ENCODE peak calls at places on chromosome 21, in nine cellular contexts. Z, R, B, N, O, S, J, A and H are unnamed samples.

GRCh38 chr21:38956791-38957571 is 151.3 kb downstream of the ETS2 start:
- DNase-seq in N (no peak), B (peak), A (no peak), O (no peak), J (no peak), Z (no peak), R (no peak), S (no peak), H (no peak)

GRCh38 chr21:43754948-43755781 is 20.9 kb downstream of the CSTB start:
- DNase-seq in S (no peak), N (peak), J (no peak), A (no peak), B (no peak), R (no peak), Z (no peak), O (no peak), H (no peak)

GRCh38 chr21:33308586-33309490 is 15.9 kb upstream of the IFNAR1 start:
- DNase-seq in B (peak), R (peak), S (no peak), Z (peak), O (no peak), N (no peak), A (no peak), J (no peak), H (peak)

GRCh38 chr21:44052071-44052829 is 40.1 kb downstream of the TRAPPC10 start:
- DNase-seq in O (no peak), R (no peak), N (no peak), Z (no peak), S (no peak), J (no peak), A (no peak), B (no peak), H (no peak)

GRCh38 chr21:32257952-32258785 is 20.7 kb downstream of the MIS18A start:
- DNase-seq in O (peak), R (peak), B (peak), N (peak), J (peak), A (peak), S (peak), Z (no peak), H (peak)

GRCh38 chr21:35375115-35375514 is 326.0 kb upstream of the RUNX1 start:
- DNase-seq in A (no peak), B (peak), R (peak), Z (no peak), S (no peak), J (no peak), O (no peak), N (no peak), H (no peak)

GRCh38 chr21:38839683-38840286 is 34.1 kb downstream of the ETS2 start:
- DNase-seq in R (peak), A (no peak), O (no peak), B (peak), J (no peak), S (no peak), Z (no peak), N (no peak), H (no peak)

GRCh38 chr21:41761211-41762181 is 5.4 kb downstream of the RIPK4 start:
- DNase-seq in N (peak), B (no peak), A (peak), S (peak), Z (no peak), O (no peak), R (no peak), J (peak), H (no peak)

GRCh38 chr21:39083377-39084008 is 99.8 kb downstream of the PSMG1 start:
- DNase-seq in J (no peak), B (no peak), N (no peak), S (peak), O (no peak), A (peak), Z (no peak), R (no peak), H (no peak)

GRCh38 chr21:34762761-34763160 is 94.0 kb downstream of the CLIC6 start:
- DNase-seq in O (no peak), S (no peak), R (peak), N (no peak), B (peak), J (no peak), Z (no peak), A (no peak), H (no peak)

GRCh38 chr21:28220670-28221069 is 772.0 kb downstream of the LTN1 start:
- DNase-seq in B (peak), A (no peak), S (no peak), O (no peak), R (no peak), N (no peak), J (no peak), Z (no peak), H (no peak)

GRCh38 chr21:46599251-46599572 is 5.7 kb downstream of the S100B start:
- DNase-seq in A (no peak), J (no peak), N (no peak), R (peak), S (peak), Z (no peak), O (no peak), B (peak), H (peak)

GRCh38 chr21:46191257-46191685 is 7.0 kb upstream of the SPATC1L start:
- DNase-seq in A (peak), S (peak), N (no peak), J (no peak), Z (no peak), O (no peak), B (peak), R (no peak), H (no peak)

GRCh38 chr21:43015906-43016540 is 41.7 kb downstream of the PKNOX1 start:
- DNase-seq in A (no peak), R (no peak), J (no peak), N (no peak), S (no peak), O (no peak), Z (no peak), B (no peak), H (no peak)

GRCh38 chr21:16605588-16605987 is 875.8 kb downstream of the USP25 start:
- DNase-seq in J (no peak), N (no peak), O (no peak), S (no peak), A (no peak), R (no peak), Z (no peak), B (peak), H (no peak)

GRCh38 chr21:34877485-34878128 is 171.5 kb downstream of the RUNX1 start:
- DNase-seq in B (no peak), N (no peak), A (no peak), J (no peak), R (no peak), O (no peak), S (no peak), Z (no peak), H (no peak)

GRCh38 chr21:29215709-29216108 is 83.0 kb upstream of the BACH1 start:
- DNase-seq in S (no peak), O (no peak), A (no peak), J (no peak), N (no peak), Z (no peak), B (no peak), R (peak), H (no peak)

GRCh38 chr21:27154451-27155129 is 187.7 kb upstream of the ADAMTS5 start:
- DNase-seq in A (no peak), B (no peak), Z (no peak), R (no peak), S (no peak), N (peak), J (no peak), O (no peak), H (no peak)

GRCh38 chr21:32867587-32867986 is 96.0 kb upstream of the PAXBP1 start:
- DNase-seq in N (no peak), J (no peak), B (no peak), Z (no peak), A (no peak), S (no peak), O (no peak), R (no peak), H (no peak)

GRCh38 chr21:20644552-20644951 is 353.7 kb upstream of the NCAM2 start:
- DNase-seq in R (no peak), Z (no peak), B (no peak), S (no peak), N (no peak), O (no peak), A (no peak), J (no peak), H (no peak)

GRCh38 chr21:43305811-43306311 is 121.1 kb downstream of the SIK1 start:
- DNase-seq in B (no peak), N (peak), J (peak), Z (no peak), R (no peak), A (no peak), O (no peak), S (no peak), H (no peak)

GRCh38 chr21:42012344-42012743 is 2.2 kb upstream of the ZBTB21 start:
- DNase-seq in O (no peak), A (no peak), R (no peak), N (no peak), S (no peak), J (no peak), B (no peak), Z (no peak), H (no peak)

GRCh38 chr21:14603202-14603601 is 57.1 kb upstream of the SAMSN1 start:
- DNase-seq in J (no peak), N (no peak), S (no peak), A (no peak), R (no peak), Z (no peak), O (no peak), B (peak), H (no peak)

GRCh38 chr21:29221259-29221744 is 77.4 kb upstream of the BACH1 start:
- DNase-seq in A (no peak), B (peak), N (no peak), S (no peak), Z (no peak), J (no peak), R (no peak), O (no peak), H (no peak)

GRCh38 chr21:32771134-32771523 is 426 bp downstream of the PAXBP1 start:
- DNase-seq in N (peak), A (peak), O (no peak), B (peak), Z (peak), S (peak), J (peak), R (no peak), H (peak)

GRCh38 chr21:46322351-46323226 is 1.1 kb downstream of the C21orf58 start:
- DNase-seq in Z (no peak), N (no peak), B (peak), J (no peak), R (no peak), S (no peak), O (no peak), A (no peak), H (no peak)

GRCh38 chr21:31612889-31613785 is 46.4 kb upstream of the SOD1 start:
- DNase-seq in O (no peak), Z (no peak), B (peak), N (no peak), J (no peak), A (no peak), S (no peak), R (no peak), H (no peak)

GRCh38 chr21:33433425-33434114 is 30.4 kb downstream of the IFNGR2 start:
- DNase-seq in A (peak), S (no peak), B (no peak), J (no peak), N (peak), Z (no peak), R (no peak), O (no peak), H (no peak)

GRCh38 chr21:32360401-32360981 is 32.3 kb downstream of the URB1 start:
- DNase-seq in A (no peak), B (no peak), J (no peak), S (no peak), O (no peak), R (no peak), N (no peak), Z (no peak), H (no peak)

GRCh38 chr21:32099812-32100416 is 178.9 kb downstream of the MIS18A start:
- DNase-seq in R (no peak), J (no peak), O (no peak), Z (no peak), N (no peak), A (no peak), S (no peak), B (no peak), H (no peak)

GRCh38 chr21:42115136-42115683 is 44.1 kb downstream of the UMODL1 start:
- DNase-seq in N (no peak), J (no peak), O (no peak), Z (no peak), A (no peak), B (no peak), S (no peak), R (no peak), H (no peak)

GRCh38 chr21:39176312-39176711 is 6.9 kb downstream of the PSMG1 start:
- DNase-seq in Z (no peak), B (peak), A (no peak), O (no peak), S (no peak), J (no peak), N (no peak), R (no peak), H (no peak)

GRCh38 chr21:41843584-41843983 is 35.6 kb downstream of the PRDM15 start:
- DNase-seq in Z (no peak), B (no peak), J (no peak), A (no peak), R (no peak), O (no peak), N (no peak), S (no peak), H (no peak)

GRCh38 chr21:32140212-32141008 is 138.4 kb downstream of the MIS18A start:
- DNase-seq in N (no peak), J (no peak), O (no peak), B (no peak), Z (no peak), R (peak), S (no peak), A (no peak), H (no peak)

GRCh38 chr21:19489930-19490329 is 1086.3 kb upstream of the TMPRSS15 start:
- DNase-seq in N (no peak), O (no peak), J (no peak), Z (no peak), A (no peak), B (no peak), S (no peak), R (no peak), H (no peak)

GRCh38 chr21:39866093-39866492 is 1.1 kb upstream of the PCP4 start:
- DNase-seq in N (no peak), O (no peak), R (no peak), S (no peak), Z (no peak), A (no peak), J (no peak), B (no peak), H (no peak)

GRCh38 chr21:33849839-33850238 is 65.8 kb downstream of the ATP5PO start:
- DNase-seq in A (no peak), B (no peak), O (no peak), Z (no peak), S (no peak), N (no peak), R (no peak), J (no peak), H (no peak)

GRCh38 chr21:35231115-35231514 is 182.0 kb upstream of the RUNX1 start:
- DNase-seq in A (no peak), B (peak), J (no peak), Z (no peak), N (no peak), S (no peak), R (no peak), O (no peak), H (no peak)

DNA sequence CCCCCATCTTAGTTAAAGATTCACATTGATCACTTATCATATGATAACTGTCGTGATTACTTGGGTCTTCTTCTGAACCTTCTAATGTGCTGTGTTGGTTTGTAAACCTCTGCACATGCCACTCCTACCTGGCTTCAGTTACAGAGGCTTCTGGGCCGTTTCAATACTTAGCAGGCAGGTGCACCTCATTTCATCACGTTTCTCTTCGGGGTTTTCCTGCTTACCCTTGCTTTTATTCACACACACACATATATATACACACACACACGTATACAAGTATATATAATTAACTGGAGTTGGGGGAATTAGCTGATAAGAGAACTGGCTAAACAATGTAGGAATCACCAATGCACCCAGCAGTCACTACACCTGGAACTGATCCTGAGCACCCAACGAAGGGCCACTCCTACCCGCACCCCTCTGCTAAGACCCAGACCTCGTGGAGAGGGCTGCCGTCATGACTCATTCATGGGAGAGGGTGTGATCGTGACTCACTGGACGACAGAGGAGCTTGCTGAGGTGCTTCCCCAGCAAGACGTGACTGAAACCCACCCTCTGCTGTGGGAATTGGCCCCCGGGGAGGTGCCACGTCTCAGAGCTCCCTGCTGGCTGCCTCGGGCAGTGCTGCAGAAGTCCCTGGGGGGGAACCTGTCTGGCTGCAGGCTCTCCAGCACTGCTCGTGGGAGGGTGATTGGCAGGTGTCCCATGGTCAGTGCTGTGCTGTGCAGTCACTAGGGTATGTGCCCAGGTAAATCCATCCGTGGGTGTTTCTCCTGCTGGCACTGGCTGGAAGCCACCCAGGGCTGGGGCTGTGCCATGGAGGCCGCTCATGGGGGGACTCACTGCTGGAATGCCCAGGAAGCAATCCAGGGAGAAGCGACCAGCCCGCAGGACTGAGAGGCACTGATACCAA is 166.6 kb downstream of the DYRK1A start:
- DNase-seq in A (no peak), S (no peak), Z (no peak), R (no peak), J (no peak), B (peak), N (peak), O (peak), H (peak)
- TF ChIP-seq CTCF in A (no peak), S (no peak), Z (no peak), R (no peak), J (no peak), B (no peak), N (peak), O (no peak), H (no peak)

GRCh38 chr21:45105906-45106485 is 31.6 kb downstream of the ADARB1 start:
- DNase-seq in B (no peak), N (no peak), R (no peak), A (no peak), Z (no peak), S (no peak), J (no peak), O (no peak), H (no peak)

GRCh38 chr21:45104560-45104959 is 30.2 kb downstream of the ADARB1 start:
- DNase-seq in Z (no peak), N (peak), J (peak), A (no peak), S (no peak), B (no peak), O (no peak), R (no peak), H (no peak)

GRCh38 chr21:45103966-45104520 is 29.7 kb downstream of the ADARB1 start:
- DNase-seq in R (no peak), Z (no peak), O (no peak), A (no peak), B (no peak), S (no peak), J (no peak), N (no peak), H (no peak)

GRCh38 chr21:45100866-45101265 is 26.5 kb downstream of the ADARB1 start:
- DNase-seq in Z (no peak), A (no peak), S (no peak), O (no peak), J (no peak), R (no peak), N (no peak), B (no peak), H (no peak)

GRCh38 chr21:45102391-45102932 is 28.1 kb downstream of the ADARB1 start:
- DNase-seq in Z (no peak), R (peak), O (no peak), A (no peak), N (no peak), B (peak), J (no peak), S (no peak), H (no peak)
- TF ChIP-seq CTCF in Z (no peak), R (peak), O (peak), A (peak), N (peak), B (no peak), J (peak), S (peak), H (peak)

GRCh38 chr21:36701912-36702621 is 3.2 kb downstream of the SIM2 start:
- DNase-seq in N (no peak), O (no peak), Z (no peak), A (no peak), J (no peak), S (no peak), R (no peak), B (no peak), H (no peak)

GRCh38 chr21:36699546-36700294 is 805 bp downstream of the SIM2 start:
- DNase-seq in J (no peak), R (no peak), B (no peak), N (no peak), Z (no peak), S (no peak), O (no peak), A (no peak), H (peak)

GRCh38 chr21:36700295-36700960 is 1.5 kb downstream of the SIM2 start:
- DNase-seq in A (no peak), S (no peak), J (no peak), O (no peak), Z (no peak), B (no peak), N (no peak), R (no peak), H (no peak)

GRCh38 chr21:36702622-36702968 is 3.7 kb downstream of the SIM2 start:
- DNase-seq in N (no peak), Z (no peak), R (no peak), O (no peak), B (no peak), A (no peak), J (no peak), S (no peak), H (no peak)

GRCh38 chr21:36700961-36701911 is 2.3 kb downstream of the SIM2 start:
- DNase-seq in R (no peak), A (no peak), B (no peak), O (no peak), Z (no peak), J (no peak), N (no peak), S (no peak), H (peak)
- TF ChIP-seq CTCF in R (no peak), A (no peak), B (no peak), O (no peak), Z (no peak), J (no peak), N (no peak), S (no peak), H (no peak)

GRCh38 chr21:26028183-26028582 is 142.4 kb downstream of the APP start:
- DNase-seq in B (peak), O (no peak), R (no peak), Z (no peak), S (no peak), A (no peak), N (no peak), J (no peak), H (no peak)

GRCh38 chr21:26027696-26028095 is 142.9 kb downstream of the APP start:
- DNase-seq in O (no peak), R (no peak), Z (no peak), B (peak), S (no peak), N (no peak), J (no peak), A (no peak), H (no peak)

GRCh38 chr21:26032263-26032662 is 138.3 kb downstream of the APP start:
- DNase-seq in R (no peak), Z (no peak), O (no peak), N (no peak), A (no peak), S (no peak), J (no peak), B (peak), H (no peak)
- TF ChIP-seq CTCF in R (peak), Z (no peak), O (peak), N (no peak), A (no peak), S (no peak), J (no peak), B (no peak), H (no peak)

DNA sequence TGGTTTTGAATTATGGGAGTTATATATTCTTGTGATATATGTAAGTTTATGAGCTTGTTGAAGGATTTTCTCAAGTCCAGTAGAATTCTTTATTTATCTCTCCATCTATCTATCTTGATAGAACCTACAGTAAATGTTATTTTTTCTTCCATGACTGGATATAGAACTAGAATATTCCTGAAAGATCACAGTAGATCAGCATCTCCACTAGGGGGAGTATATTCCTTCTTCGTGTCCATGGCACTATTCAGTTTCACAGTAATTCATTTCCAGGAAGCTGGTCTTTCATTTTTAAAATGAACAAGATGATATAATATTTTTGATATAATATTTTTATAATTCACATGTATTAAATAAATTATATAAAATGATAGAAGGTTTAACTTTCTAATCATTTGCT is 18.8 kb downstream of the TMPRSS15 start:
- DNase-seq in O (no peak), J (no peak), B (no peak), N (no peak), Z (no peak), R (no peak), S (no peak), A (no peak), H (no peak)
- TF ChIP-seq CTCF in O (peak), J (peak), B (no peak), N (peak), Z (no peak), R (peak), S (no peak), A (no peak), H (no peak)

GRCh38 chr21:30408782-30409494 is 13.1 kb downstream of the KRTAP13-1 start:
- DNase-seq in A (no peak), J (no peak), O (no peak), B (peak), N (peak), S (no peak), Z (no peak), R (peak), H (no peak)
- TF ChIP-seq CTCF in A (peak), J (peak), O (peak), B (no peak), N (peak), S (no peak), Z (no peak), R (peak), H (peak)